ENCODE peak calls at places on chromosomes 2 and 18, in ten cellular contexts. G is activated CD4-positive, alpha-beta T cell treated with anti-CD3 and anti-CD28 coated beads, Interleukin-2, amount 10 ng/mL, durations not matched to agents 7 days and 5 days; H is progenitor cell of endocrine pancreas; U is stimulated activated CD4-positive, alpha-beta T cell treated with anti-CD3 and anti-CD28 coated beads, Interleukin-15, amount 100 ng/mL, for 24 hours; J is tibial nerve; A is hippocampal formation; E is substantia nigra; L is AG04450; Z is iPS-NIHi11; Y is T-helper 17 cell. O is an unnamed sample.

GRCh38 chr2:29010946-29011649 is 30.0 kb downstream of the TOGARAM2 start:
- DNase-seq in G (peak), H (no peak), U (peak), J (no peak), A (no peak), E (no peak), L (peak), Z (peak), Y (no peak), O (no peak)

GRCh38 chr18:69586581-69586980 is 185.9 kb downstream of the DOK6 start:
- DNase-seq in G (no peak), H (no peak), U (no peak), J (no peak), A (no peak), E (no peak), L (no peak), Z (no peak), Y (no peak), O (no peak)

GRCh38 chr2:54404270-54404669 is 51.9 kb upstream of the SPTBN1 start:
- DNase-seq in G (no peak), H (no peak), U (no peak), J (no peak), A (no peak), E (no peak), L (no peak), Z (no peak), Y (no peak), O (peak)

GRCh38 chr2:175817200-175817599 is 184.9 kb downstream of the LNPK start:
- DNase-seq in G (no peak), H (no peak), U (no peak), J (no peak), A (no peak), E (no peak), L (no peak), Z (no peak), Y (no peak), O (no peak)

GRCh38 chr18:46054956-46055831 is 16.9 kb downstream of the PSTPIP2 start:
- DNase-seq in G (no peak), H (no peak), U (no peak), J (no peak), A (no peak), E (no peak), L (no peak), Z (no peak), Y (no peak), O (no peak)

GRCh38 chr18:39053569-39053968 is 1488.0 kb upstream of the CELF4 start:
- DNase-seq in G (no peak), H (no peak), U (no peak), J (no peak), A (no peak), E (no peak), L (no peak), Z (no peak), Y (no peak), O (no peak)

GRCh38 chr2:61499060-61499459 is 28.2 kb upstream of the USP34 start:
- DNase-seq in G (no peak), H (no peak), U (no peak), J (no peak), A (no peak), E (no peak), L (no peak), Z (no peak), Y (no peak), O (no peak)

GRCh38 chr2:222448806-222449205 is 24.5 kb downstream of the SGPP2 start:
- DNase-seq in G (no peak), H (no peak), U (no peak), J (no peak), A (no peak), E (no peak), L (peak), Z (no peak), Y (no peak), O (peak)

GRCh38 chr2:204234248-204234647 is 297.7 kb downstream of the ICOS start:
- DNase-seq in G (no peak), H (no peak), U (no peak), J (no peak), A (no peak), E (no peak), L (no peak), Z (no peak), Y (no peak), O (no peak)

GRCh38 chr2:147026664-147027278 is 818.1 kb upstream of the ACVR2A start:
- DNase-seq in G (no peak), H (no peak), U (no peak), J (no peak), A (no peak), E (no peak), L (no peak), Z (no peak), Y (no peak), O (no peak)

GRCh38 chr2:134785659-134786058 is 52.8 kb upstream of the ACMSD start:
- DNase-seq in G (no peak), H (no peak), U (no peak), J (no peak), A (no peak), E (no peak), L (no peak), Z (no peak), Y (no peak), O (no peak)

GRCh38 chr2:63676135-63676534 is 87.4 kb downstream of the MDH1 start:
- DNase-seq in G (no peak), H (no peak), U (no peak), J (no peak), A (no peak), E (no peak), L (no peak), Z (no peak), Y (no peak), O (no peak)

GRCh38 chr2:10575566-10576300 is 114.0 kb downstream of the NOL10 start:
- DNase-seq in G (no peak), H (no peak), U (no peak), J (no peak), A (no peak), E (no peak), L (peak), Z (no peak), Y (no peak), O (peak)

GRCh38 chr2:45699032-45699658 is 47.7 kb downstream of the PRKCE start:
- DNase-seq in G (no peak), H (no peak), U (no peak), J (no peak), A (no peak), E (no peak), L (peak), Z (no peak), Y (no peak), O (peak)

GRCh38 chr2:55861733-55862132 is 61.8 kb downstream of the EFEMP1 start:
- DNase-seq in G (no peak), H (no peak), U (no peak), J (no peak), A (no peak), E (no peak), L (no peak), Z (no peak), Y (no peak), O (no peak)

GRCh38 chr2:174183076-174183475 is 65.3 kb downstream of the OLA1 start:
- DNase-seq in G (no peak), H (no peak), U (no peak), J (no peak), A (no peak), E (no peak), L (no peak), Z (no peak), Y (no peak), O (no peak)

GRCh38 chr2:190121971-190122370 is 59.4 kb upstream of the MSTN start:
- DNase-seq in G (no peak), H (no peak), U (no peak), J (no peak), A (peak), E (no peak), L (no peak), Z (peak), Y (no peak), O (no peak)

GRCh38 chr18:7953085-7953958 is 386.2 kb downstream of the PTPRM start:
- DNase-seq in G (no peak), H (no peak), U (no peak), J (no peak), A (no peak), E (no peak), L (no peak), Z (no peak), Y (no peak), O (no peak)

GRCh38 chr2:63049291-63050185 is 1.1 kb upstream of the OTX1 start:
- DNase-seq in G (no peak), H (no peak), U (peak), J (no peak), A (no peak), E (no peak), L (no peak), Z (no peak), Y (no peak), O (no peak)

GRCh38 chr2:32246911-32247310 is 17.8 kb downstream of the NLRC4 start:
- DNase-seq in G (no peak), H (no peak), U (no peak), J (no peak), A (no peak), E (no peak), L (no peak), Z (no peak), Y (no peak), O (no peak)

O was measured in HFF-Myc.